ENCODE peak calls at places on chromosomes 5 and 9, in nine cellular contexts. U is lower lobe of right lung, K is GM20000, T is HFF-Myc, J is colonic mucosa, L is body of pancreas, O is left lung, P is HFFc6, C is GM10248. R is an unnamed sample.
A peak's percentile ranks its signal among the peaks of the same experiment; 100 is the strongest.

GRCh38 chr9:2234371-2234893 is 219.3 kb downstream of the SMARCA2 start:
- DNase-seq in U (no peak), K (no peak), T (no peak), J (no peak), L (no peak), O (no peak), P (no peak), C (no peak), R (no peak)

GRCh38 chr5:115471674-115472073 is 72.9 kb downstream of the FEM1C start:
- DNase-seq in U (no peak), K (no peak), T (no peak), J (no peak), L (no peak), O (no peak), P (no peak), C (no peak), R (no peak)

GRCh38 chr5:54229041-54229780 is 81.2 kb downstream of the ARL15 start:
- DNase-seq in U (peak; percentile 73), K (peak; percentile 52), T (no peak), J (peak; percentile 81), L (peak; percentile 76), O (peak; percentile 57), P (peak; percentile 40), C (peak; percentile 51), R (peak; percentile 39)

GRCh38 chr5:62326302-62326701 is 20.3 kb downstream of the KIF2A start:
- DNase-seq in U (no peak), K (no peak), T (no peak), J (no peak), L (no peak), O (no peak), P (no peak), C (no peak), R (no peak)

GRCh38 chr9:113953541-113953940 is 77.4 kb downstream of the ZNF618 start:
- DNase-seq in U (no peak), K (no peak), T (no peak), J (no peak), L (no peak), O (no peak), P (no peak), C (no peak), R (no peak)

GRCh38 chr9:108953983-108954574 is 19.9 kb downstream of the ABITRAM start:
- DNase-seq in U (no peak), K (peak; percentile 31), T (peak; percentile 27), J (no peak), L (no peak), O (no peak), P (peak; percentile 34), C (peak; percentile 43), R (peak; percentile 39)

GRCh38 chr5:40386293-40386692 is 293.4 kb upstream of the PTGER4 start:
- DNase-seq in U (no peak), K (peak; percentile 20), T (no peak), J (no peak), L (no peak), O (no peak), P (no peak), C (no peak), R (no peak)

GRCh38 chr5:57002959-57003485 is 51.1 kb upstream of the MIER3 start:
- DNase-seq in U (no peak), K (no peak), T (no peak), J (no peak), L (no peak), O (no peak), P (no peak), C (no peak), R (no peak)

GRCh38 chr5:390571-391491 is 52.1 kb upstream of the EXOC3 start:
- DNase-seq in U (no peak), K (peak; percentile 58), T (no peak), J (peak; percentile 16), L (no peak), O (peak; percentile 19), P (no peak), C (peak; percentile 26), R (peak; percentile 42)

GRCh38 chr9:14313951-14314423 is at the start of gene NFIB:
- DNase-seq in U (peak; percentile 60), K (peak; percentile 49), T (no peak), J (peak; percentile 39), L (peak; percentile 75), O (peak; percentile 40), P (no peak), C (peak; percentile 31), R (peak; percentile 38)

GRCh38 chr9:16870606-16871357 is at the start of gene BNC2:
- DNase-seq in U (peak; percentile 62), K (peak; percentile 61), T (no peak), J (peak; percentile 31), L (no peak), O (peak; percentile 39), P (peak; percentile 13), C (peak; percentile 21), R (peak; percentile 68)

GRCh38 chr5:163401271-163401670 is 36.1 kb upstream of the CCNG1 start:
- DNase-seq in U (no peak), K (no peak), T (no peak), J (no peak), L (no peak), O (no peak), P (no peak), C (no peak), R (no peak)

GRCh38 chr9:9912459-9912858 is 700.3 kb downstream of the PTPRD start:
- DNase-seq in U (no peak), K (no peak), T (no peak), J (no peak), L (no peak), O (no peak), P (no peak), C (no peak), R (peak; percentile 1)

DNA sequence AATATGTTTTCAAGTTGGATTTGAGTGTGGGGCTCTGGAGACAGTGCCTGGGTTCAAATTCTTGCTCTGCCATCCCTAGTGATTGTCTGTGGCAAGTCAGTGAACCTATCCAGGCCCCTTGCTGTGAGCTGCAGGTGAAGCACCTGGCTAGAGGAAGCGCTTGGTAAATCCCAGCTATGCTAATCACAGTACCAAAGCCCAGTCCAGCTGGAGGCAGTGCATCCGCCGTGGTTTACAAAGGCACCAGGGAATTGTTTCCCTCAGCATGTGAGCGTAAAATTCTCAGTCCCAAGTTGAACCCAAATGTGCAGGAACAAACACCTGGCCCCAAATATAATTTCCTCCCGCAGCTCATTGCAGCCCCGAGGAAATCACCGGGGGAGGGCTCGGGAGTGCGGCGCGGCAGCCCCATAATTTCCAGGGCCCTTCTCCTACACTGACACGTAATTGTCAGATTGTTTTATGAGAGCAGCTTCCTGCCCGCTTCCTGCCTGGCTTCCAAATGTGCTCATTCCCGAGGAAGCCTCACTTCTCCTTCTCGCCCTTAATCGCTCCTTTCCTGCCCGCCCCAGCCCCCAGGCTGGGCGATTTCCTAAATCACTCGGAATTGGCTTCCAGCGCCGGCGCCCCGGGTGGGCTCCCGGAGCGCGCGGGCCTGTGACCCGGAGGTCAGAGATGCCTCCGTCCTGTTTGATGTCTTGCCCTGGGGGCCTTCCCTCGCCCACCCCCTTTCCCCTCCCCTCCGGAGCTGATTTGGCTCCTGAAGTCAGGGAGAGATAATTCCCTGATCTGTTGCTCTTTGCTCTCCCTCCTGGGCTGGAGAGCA is 134.4 kb downstream of the FGF1 start:
- DNase-seq in U (no peak), K (no peak), T (no peak), J (no peak), L (no peak), O (no peak), P (peak; percentile 13), C (no peak), R (no peak)
- TF ChIP-seq CTCF in U (no peak), K (no peak), T (no peak), J (no peak), L (no peak), O (no peak), P (no peak), C (no peak), R (no peak)

GRCh38 chr5:94976863-94977262 is 308.0 kb downstream of the MCTP1 start:
- DNase-seq in U (no peak), K (no peak), T (no peak), J (no peak), L (no peak), O (no peak), P (no peak), C (no peak), R (no peak)

GRCh38 chr5:94972268-94972667 is 312.6 kb downstream of the MCTP1 start:
- DNase-seq in U (no peak), K (no peak), T (no peak), J (no peak), L (no peak), O (no peak), P (no peak), C (no peak), R (no peak)

DNA sequence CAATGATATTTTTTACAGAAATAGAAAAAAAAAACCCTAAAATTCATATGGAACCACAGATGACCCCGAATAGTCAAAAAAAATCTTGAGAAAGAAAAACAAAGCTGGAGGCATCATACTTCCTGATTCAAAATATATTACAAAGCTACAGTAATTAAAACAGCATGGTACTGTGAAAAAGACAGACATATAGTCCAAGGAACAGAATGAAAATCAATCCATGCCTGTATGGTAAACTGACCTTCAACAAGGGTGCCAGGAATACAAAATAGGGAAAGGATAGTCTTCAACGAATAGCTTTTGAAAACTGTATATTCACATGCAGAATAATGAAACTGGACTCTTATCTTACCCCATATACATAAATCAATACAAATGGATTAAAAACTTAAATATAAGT is 307.5 kb downstream of the MCTP1 start:
- DNase-seq in U (no peak), K (no peak), T (no peak), J (no peak), L (no peak), O (no peak), P (no peak), C (no peak), R (no peak)
- TF ChIP-seq CTCF in U (no peak), K (no peak), T (no peak), J (no peak), L (no peak), O (no peak), P (no peak), C (no peak), R (no peak)

DNA sequence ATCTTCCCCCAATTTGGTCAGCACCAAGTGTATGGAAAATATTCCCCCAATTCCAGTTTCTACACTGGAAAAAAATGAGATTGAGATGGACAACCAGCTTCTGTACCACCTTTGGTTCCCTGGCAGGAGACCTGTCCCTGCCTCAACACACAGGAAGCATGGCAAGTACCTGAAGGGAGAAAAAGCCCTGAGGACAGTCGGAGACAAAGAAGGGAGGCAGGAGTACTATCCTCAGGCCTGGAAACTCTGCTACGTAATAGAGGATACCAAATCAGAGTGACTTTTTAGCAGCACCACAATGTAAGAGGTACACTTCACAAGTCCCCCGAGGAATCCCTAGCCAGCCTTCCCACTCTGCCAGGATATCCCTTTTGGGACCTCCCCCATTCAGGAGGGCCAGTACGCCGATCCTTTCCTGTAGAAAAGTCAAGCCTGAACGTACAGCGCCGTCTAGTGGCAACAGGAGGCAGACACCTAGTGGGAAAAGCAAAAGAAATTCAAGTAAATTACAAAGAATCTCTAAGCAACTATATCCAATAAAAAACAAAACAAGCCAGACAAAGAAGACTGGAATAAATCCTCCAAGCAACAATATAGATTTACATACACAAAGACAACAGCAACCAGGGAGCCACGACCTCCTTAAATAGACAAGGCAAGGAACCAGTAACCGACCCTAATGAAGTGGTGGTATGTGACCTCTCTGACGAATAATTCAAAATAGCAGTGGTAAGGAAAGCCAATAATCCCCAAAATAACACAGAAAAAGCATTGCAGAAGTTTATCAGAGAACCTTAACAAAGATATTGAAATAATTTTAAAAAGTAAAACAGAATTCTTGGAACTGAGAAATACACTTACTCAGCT is 63.3 kb upstream of the SLCO6A1 start:
- DNase-seq in U (peak; percentile 46), K (peak; percentile 23), T (no peak), J (peak; percentile 25), L (no peak), O (peak; percentile 34), P (no peak), C (no peak), R (no peak)
- TF ChIP-seq CTCF in U (peak; percentile 52), K (peak; percentile 71), T (peak; percentile 98), J (peak; percentile 36), L (peak; percentile 32), O (peak; percentile 46), P (peak; percentile 83), C (peak; percentile 58), R (peak; percentile 80)

GRCh38 chr9:8514760-8515159 is 715.2 kb upstream of the DMAC1 start:
- DNase-seq in U (no peak), K (no peak), T (no peak), J (no peak), L (no peak), O (no peak), P (no peak), C (no peak), R (no peak)
- TF ChIP-seq CTCF in U (no peak), K (no peak), T (no peak), J (no peak), L (no peak), O (no peak), P (no peak), C (no peak), R (no peak)